ENCODE peak calls at places on chromosomes 4 and X, in five cellular contexts. R is T-helper 2 cell; D is neural progenitor cell; A is cardiac septum; U is activated T-helper 1 cell treated with anti-CD3 and anti-CD28 coated beads, Interleukin-2, amount 50 U/mL, for 16 hours. Y is an unnamed sample.

GRCh38 chr4:11589676-11590075 is 161.0 kb upstream of the HS3ST1 start:
- DNase-seq in D (no peak), U (no peak), A (no peak), R (no peak), Y (no peak)

GRCh38 chr4:124903995-124904722 is 191.6 kb upstream of the ANKRD50 start:
- DNase-seq in A (no peak), D (peak), R (no peak), U (no peak), Y (no peak)

GRCh38 chr4:16289872-16290554 is 63.7 kb upstream of the TAPT1 start:
- DNase-seq in R (no peak), A (no peak), D (peak), U (no peak), Y (no peak)

GRCh38 chr4:128228021-128228571 is 59.5 kb downstream of the PGRMC2 start:
- DNase-seq in R (no peak), D (no peak), U (no peak), A (no peak), Y (no peak)

GRCh38 chr4:125975861-125976397 is 661.2 kb downstream of the FAT4 start:
- DNase-seq in D (no peak), R (no peak), A (no peak), U (no peak), Y (no peak)

GRCh38 chrX:15930585-15930984 is 76.0 kb upstream of the AP1S2 start:
- DNase-seq in D (peak), A (no peak), U (no peak), R (no peak), Y (no peak)

GRCh38 chrX:137353404-137353803 is 212.5 kb upstream of the ZIC3 start:
- DNase-seq in D (no peak), A (no peak), U (no peak), R (no peak), Y (no peak)

GRCh38 chr4:186666750-186667149 is 56.9 kb downstream of the FAT1 start:
- DNase-seq in A (no peak), U (no peak), R (no peak), D (no peak), Y (no peak)

GRCh38 chr4:57710053-57710452 is 599.9 kb upstream of the IGFBP7 start:
- DNase-seq in U (no peak), A (no peak), D (peak), R (no peak), Y (no peak)

GRCh38 chr4:8393593-8394038 is 46.9 kb downstream of the ACOX3 start:
- DNase-seq in D (peak), R (no peak), A (no peak), U (no peak), Y (peak)

GRCh38 chrX:68083510-68083909 is 349.8 kb downstream of the OPHN1 start:
- DNase-seq in D (no peak), R (no peak), A (no peak), U (no peak), Y (no peak)

GRCh38 chrX:151871244-151871643 is 41.4 kb upstream of the MAGEA4 start:
- DNase-seq in R (no peak), D (no peak), U (no peak), A (no peak), Y (no peak)

GRCh38 chrX:19649227-19650009 is 134.1 kb upstream of the MAP3K15 start:
- DNase-seq in U (no peak), A (no peak), R (no peak), D (no peak), Y (no peak)

GRCh38 chr4:144451771-144452170 is 194.2 kb upstream of the HHIP start:
- DNase-seq in R (no peak), D (no peak), A (no peak), U (no peak), Y (no peak)

GRCh38 chrX:105375816-105376215 is 155.3 kb upstream of the TEX13A start:
- DNase-seq in U (no peak), A (no peak), R (no peak), D (no peak), Y (no peak)

GRCh38 chrX:118780915-118781314 is 42.7 kb upstream of the ZCCHC12 start:
- DNase-seq in R (no peak), U (no peak), D (no peak), A (no peak), Y (no peak)

GRCh38 chr4:20698382-20698781 is 1.9 kb upstream of the PACRGL start:
- DNase-seq in R (no peak), D (no peak), U (no peak), A (no peak), Y (no peak)

GRCh38 chr4:87849612-87850011 is 16.8 kb downstream of the MEPE start:
- DNase-seq in A (no peak), R (no peak), U (no peak), D (no peak), Y (no peak)

GRCh38 chr4:104351696-104352095 is 143.0 kb downstream of the CXXC4 start:
- DNase-seq in R (no peak), U (no peak), A (no peak), D (no peak), Y (no peak)

GRCh38 chr4:72505314-72505744 is 63.7 kb downstream of the ADAMTS3 start:
- DNase-seq in U (no peak), A (no peak), D (peak), R (no peak), Y (no peak)

GRCh38 chr4:147737623-147738022 is 5.7 kb downstream of the ARHGAP10 start:
- DNase-seq in A (no peak), D (peak), U (no peak), R (no peak), Y (no peak)

GRCh38 chrX:46686003-46686645 is 72.8 kb downstream of the SLC9A7 start:
- DNase-seq in D (peak), U (no peak), R (no peak), A (no peak), Y (no peak)

GRCh38 chrX:10326578-10326977 is 169.8 kb downstream of the CLCN4 start:
- DNase-seq in U (no peak), R (no peak), D (peak), A (no peak), Y (no peak)

GRCh38 chrX:2628751-2629315 is 62.3 kb upstream of the CD99 start:
- DNase-seq in D (no peak), U (no peak), R (no peak), A (no peak), Y (no peak)

GRCh38 chr4:106255195-106255594 is 60.8 kb downstream of the TBCK start:
- DNase-seq in U (no peak), A (no peak), D (no peak), R (no peak), Y (no peak)

GRCh38 chrX:71095033-71095432 is 618 bp upstream of the FOXO4 start:
- DNase-seq in D (no peak), U (no peak), A (no peak), R (no peak), Y (no peak)

GRCh38 chr4:122434285-122434684 is 22.2 kb downstream of the IL2 start:
- DNase-seq in R (no peak), A (no peak), U (no peak), D (no peak), Y (no peak)

GRCh38 chr4:79651516-79651915 is 243.5 kb upstream of the GK2 start:
- DNase-seq in U (no peak), A (no peak), D (no peak), R (no peak), Y (no peak)

GRCh38 chr4:95129036-95129435 is 371.3 kb downstream of the BMPR1B start:
- DNase-seq in U (no peak), R (no peak), A (no peak), D (no peak), Y (no peak)

GRCh38 chr4:139469869-139470268 is 15.9 kb downstream of the RAB33B start:
- DNase-seq in D (no peak), U (no peak), A (no peak), R (no peak), Y (no peak)

GRCh38 chrX:139929876-139930275 is 3.0 kb downstream of the ATP11C start:
- DNase-seq in U (no peak), D (peak), A (no peak), R (no peak), Y (no peak)

GRCh38 chrX:140817943-140818342 is 108.4 kb downstream of the LINC00632 start:
- DNase-seq in A (no peak), R (no peak), D (peak), U (no peak), Y (no peak)

GRCh38 chr4:53688186-53688790 is 97.0 kb upstream of the LNX1 start:
- DNase-seq in U (no peak), R (no peak), D (no peak), A (no peak), Y (no peak)

GRCh38 chr4:85703098-85703497 is 228.1 kb downstream of the ARHGAP24 start:
- DNase-seq in R (no peak), D (no peak), A (no peak), U (no peak), Y (no peak)

GRCh38 chr4:118968006-118968405 is 79.4 kb downstream of the SYNPO2 start:
- DNase-seq in U (no peak), D (peak), R (no peak), A (no peak), Y (peak)